ENCODE peak calls at places on chromosome 14, in five cellular contexts. L is hepatocyte, E is lower lobe of right lung, J is GM23248, I is astrocyte. G is an unnamed sample.

GRCh38 chr14:97580923-97581495 is 783.8 kb downstream of the VRK1 start:
- DNase-seq in L (peak; percentile 56), E (no peak), J (no peak), I (no peak), G (peak; percentile 20)

GRCh38 chr14:101960225-101960624 is 4.1 kb upstream of the DYNC1H1 start:
- DNase-seq in L (no peak), E (no peak), J (peak; percentile 55), I (no peak), G (peak; percentile 48)

GRCh38 chr14:69986336-69986735 is 107.1 kb downstream of the SMOC1 start:
- DNase-seq in L (no peak), E (no peak), J (no peak), I (no peak), G (no peak)

GRCh38 chr14:68927089-68927488 is 52.0 kb downstream of the ACTN1 start:
- DNase-seq in L (no peak), E (no peak), J (no peak), I (no peak), G (no peak)

GRCh38 chr14:64191756-64192155 is 102.4 kb downstream of the ESR2 start:
- DNase-seq in L (no peak), E (no peak), J (peak; percentile 77), I (peak; percentile 73), G (peak; percentile 80)

GRCh38 chr14:58395815-58396626 is at the start of gene TOMM20L:
- DNase-seq in L (peak; percentile 87), E (peak; percentile 85), J (peak; percentile 83), I (peak; percentile 26), G (peak; percentile 94)

GRCh38 chr14:63840981-63841380 is 11.8 kb upstream of the SYNE2 start:
- DNase-seq in L (no peak), E (peak; percentile 61), J (no peak), I (no peak), G (peak; percentile 32)

GRCh38 chr14:68682166-68683103 is 110.4 kb downstream of the ZFP36L1 start:
- DNase-seq in L (peak; percentile 71), E (no peak), J (peak; percentile 96), I (peak; percentile 95), G (peak; percentile 95)

GRCh38 chr14:22598896-22599244 is 770 bp downstream of the ABHD4 start:
- DNase-seq in L (peak; percentile 83), E (no peak), J (peak; percentile 86), I (peak; percentile 66), G (peak; percentile 74)

GRCh38 chr14:56294125-56294524 is 175.9 kb downstream of the PELI2 start:
- DNase-seq in L (no peak), E (no peak), J (no peak), I (no peak), G (peak; percentile 51)

GRCh38 chr14:70094106-70094505 is 94.6 kb downstream of the SLC8A3 start:
- DNase-seq in L (no peak), E (no peak), J (no peak), I (no peak), G (no peak)

GRCh38 chr14:51293149-51293925 is 53.3 kb downstream of the TMX1 start:
- DNase-seq in L (no peak), E (no peak), J (peak; percentile 67), I (peak; percentile 47), G (no peak)

GRCh38 chr14:35386673-35387125 is 17.9 kb downstream of the NFKBIA start:
- DNase-seq in L (no peak), E (no peak), J (no peak), I (no peak), G (no peak)

GRCh38 chr14:101917413-101918124 is 46.8 kb upstream of the DYNC1H1 start:
- DNase-seq in L (no peak), E (no peak), J (no peak), I (no peak), G (no peak)

GRCh38 chr14:24162083-24162482 is 1.0 kb downstream of the IRF9 start:
- DNase-seq in L (no peak), E (peak; percentile 28), J (peak; percentile 67), I (peak; percentile 26), G (no peak)

GRCh38 chr14:52458721-52459085 is 93.6 kb downstream of the TXNDC16 start:
- DNase-seq in L (no peak), E (no peak), J (peak; percentile 29), I (peak; percentile 21), G (peak; percentile 72)

GRCh38 chr14:52455291-52456088 is 96.8 kb downstream of the TXNDC16 start:
- DNase-seq in L (no peak), E (no peak), J (peak; percentile 71), I (peak; percentile 86), G (peak; percentile 70)
- H3K27ac ChIP-seq in L (peak overlapping the region; percentile 45), E (no peak overlapping the region), J (peak overlapping the region; percentile 37), I (peak overlapping the region; percentile 64), G (peak overlapping the region; percentile 4)

GRCh38 chr14:95494456-95494855 is 22.0 kb downstream of the SYNE3 start:
- DNase-seq in L (no peak), E (no peak), J (no peak), I (no peak), G (no peak)

GRCh38 chr14:95496111-95496681 is 20.3 kb downstream of the SYNE3 start:
- DNase-seq in L (no peak), E (no peak), J (peak; percentile 42), I (peak; percentile 31), G (no peak)

GRCh38 chr14:95495538-95496025 is 20.9 kb downstream of the SYNE3 start:
- DNase-seq in L (no peak), E (no peak), J (no peak), I (no peak), G (no peak)

GRCh38 chr14:95493976-95494375 is 22.5 kb downstream of the SYNE3 start:
- DNase-seq in L (no peak), E (no peak), J (no peak), I (no peak), G (no peak)

GRCh38 chr14:95495093-95495492 is 21.4 kb downstream of the SYNE3 start:
- DNase-seq in L (no peak), E (no peak), J (no peak), I (no peak), G (no peak)
- H3K27ac ChIP-seq in L (no peak overlapping the region), E (no peak overlapping the region), J (no peak overlapping the region), I (no peak overlapping the region), G (no peak overlapping the region)

GRCh38 chr14:103653802-103654201 is 24.8 kb downstream of the KLC1 start:
- DNase-seq in L (no peak), E (no peak), J (peak; percentile 34), I (no peak), G (no peak)

GRCh38 chr14:103657466-103657865 is 28.5 kb downstream of the KLC1 start:
- DNase-seq in L (no peak), E (no peak), J (peak; percentile 94), I (peak; percentile 79), G (no peak)

GRCh38 chr14:103654619-103655018 is 25.6 kb downstream of the KLC1 start:
- DNase-seq in L (no peak), E (no peak), J (no peak), I (no peak), G (no peak)

GRCh38 chr14:103656758-103657133 is 27.7 kb downstream of the KLC1 start:
- DNase-seq in L (no peak), E (no peak), J (peak; percentile 38), I (no peak), G (no peak)

DNA sequence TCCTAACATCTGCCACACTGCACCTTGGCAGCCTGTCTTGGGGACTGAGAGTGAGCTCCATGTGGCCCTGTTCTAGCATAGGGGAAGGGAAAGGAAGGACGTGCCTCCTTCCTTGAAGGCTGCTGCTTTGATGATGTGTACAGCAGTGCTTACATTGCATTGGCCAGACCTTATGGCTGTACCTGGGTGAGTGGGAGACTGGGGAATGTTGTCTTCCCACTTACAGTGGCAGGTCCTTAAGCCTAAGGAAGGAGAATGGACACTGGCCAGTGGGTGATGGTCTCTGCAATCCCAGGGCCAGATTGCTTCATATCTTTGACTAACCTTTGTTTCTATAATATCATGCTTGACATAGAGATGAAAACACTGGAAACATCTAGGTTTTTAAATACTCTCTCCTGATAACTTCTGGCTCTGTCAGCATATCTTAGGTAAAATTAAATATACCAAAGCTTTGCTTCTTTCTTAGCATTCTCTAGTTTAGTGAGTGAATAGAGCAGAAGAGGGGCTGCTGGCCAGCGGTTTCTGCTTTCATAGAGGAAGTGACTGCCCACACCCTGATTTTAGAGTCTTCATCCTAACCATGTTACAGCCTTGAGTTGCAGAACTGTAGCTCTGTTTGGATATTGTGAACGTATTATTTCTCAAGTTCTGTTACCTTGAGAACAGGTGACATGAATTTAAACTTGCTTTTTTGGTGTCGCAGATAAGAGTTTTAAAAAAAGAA is 27.2 kb downstream of the KLC1 start:
- DNase-seq in L (no peak), E (no peak), J (peak; percentile 29), I (no peak), G (no peak)
- H3K27ac ChIP-seq in L (no peak overlapping the region), E (peak overlapping the region; percentile 18), J (peak overlapping the region; percentile 88), I (no peak overlapping the region), G (no peak overlapping the region)

GRCh38 chr14:20799955-20800544 is 2.6 kb downstream of the RNASE1 start:
- DNase-seq in L (peak; percentile 53), E (peak; percentile 70), J (no peak), I (no peak), G (peak; percentile 5)
- H3K27ac ChIP-seq in L (peak overlapping the region; percentile 78), E (peak overlapping the region; percentile 86), J (no peak overlapping the region), I (no peak overlapping the region), G (no peak overlapping the region)

GRCh38 chr14:61470261-61470953 is 149.0 kb downstream of the PRKCH start:
- DNase-seq in L (peak; percentile 80), E (no peak), J (peak; percentile 95), I (peak; percentile 97), G (peak; percentile 92)

GRCh38 chr14:61470954-61471279 is 149.5 kb downstream of the PRKCH start:
- DNase-seq in L (no peak), E (no peak), J (no peak), I (no peak), G (no peak)

GRCh38 chr14:61471297-61471980 is 150.1 kb downstream of the PRKCH start:
- DNase-seq in L (no peak), E (no peak), J (peak; percentile 36), I (no peak), G (no peak)

GRCh38 chr14:61468063-61468825 is 146.9 kb downstream of the PRKCH start:
- DNase-seq in L (no peak), E (no peak), J (no peak), I (no peak), G (no peak)

GRCh38 chr14:61469771-61470170 is 148.4 kb downstream of the PRKCH start:
- DNase-seq in L (no peak), E (no peak), J (no peak), I (no peak), G (no peak)
- H3K27ac ChIP-seq in L (peak overlapping the region; percentile 54), E (no peak overlapping the region), J (peak overlapping the region; percentile 94), I (peak overlapping the region; percentile 69), G (peak overlapping the region; percentile 93)

DNA sequence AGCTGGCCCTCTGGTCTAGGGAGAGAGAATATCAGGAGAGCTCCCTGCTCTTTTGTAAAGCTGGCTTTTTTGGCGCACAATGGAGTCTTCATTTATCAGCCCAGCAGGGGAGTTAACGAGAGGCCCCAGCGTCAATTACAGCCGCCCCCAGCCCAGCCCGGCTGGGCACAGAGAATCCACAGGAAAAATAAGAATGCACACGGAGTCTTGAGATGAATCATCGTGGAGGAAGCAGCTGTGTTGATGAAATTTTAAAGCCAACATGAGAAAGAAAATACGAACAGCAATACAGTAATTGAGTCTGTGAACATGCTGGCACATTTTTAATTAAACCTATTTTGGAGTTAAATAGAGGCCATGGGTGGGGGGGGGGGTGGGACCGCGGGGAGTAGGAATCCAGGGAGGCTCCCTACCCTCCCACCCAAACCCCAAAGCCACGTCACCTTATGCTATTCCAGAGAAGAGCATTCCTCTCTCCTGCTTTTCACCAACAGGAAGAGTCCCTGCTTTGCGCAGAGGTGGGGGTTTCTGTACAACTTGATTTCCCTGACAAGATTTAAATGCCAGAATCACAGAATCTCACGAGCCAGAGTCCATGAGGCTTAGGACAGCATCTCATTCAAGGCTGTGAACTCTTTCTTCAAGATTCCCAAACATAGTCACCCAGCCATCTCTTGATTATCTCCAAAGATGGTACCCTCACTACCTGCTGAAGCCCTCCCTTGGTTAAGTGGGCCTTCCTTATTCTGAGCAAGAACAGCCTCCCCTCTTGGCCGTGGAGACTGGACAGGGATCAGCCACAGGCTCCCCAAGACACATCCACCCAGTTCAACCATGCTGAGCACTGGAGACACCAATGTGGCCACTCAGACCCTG is 50.2 kb downstream of the CCNK start:
- DNase-seq in L (no peak), E (no peak), J (peak; percentile 71), I (peak; percentile 83), G (no peak)
- H3K27ac ChIP-seq in L (peak overlapping the region; percentile 66), E (no peak overlapping the region), J (peak overlapping the region; percentile 42), I (peak overlapping the region; percentile 88), G (no peak overlapping the region)